ENCODE peak calls at places on chromosomes 13 and 19, in five cellular contexts. S is HFF-Myc, G is progenitor cell of endocrine pancreas, J is stomach, Y is Peyer's patch. T is an unnamed sample.

GRCh38 chr19:4678881-4679379 is 8.8 kb upstream of the MYDGF start:
- DNase-seq in S (no peak), G (no peak), J (no peak), Y (no peak), T (no peak)

GRCh38 chr19:45467115-45467455 is 711 bp upstream of the FOSB start:
- DNase-seq in S (no peak), G (no peak), J (no peak), Y (no peak), T (no peak)

GRCh38 chr19:14416743-14417214 is 2.4 kb downstream of the DDX39A start:
- DNase-seq in S (no peak), G (no peak), J (peak), Y (peak), T (no peak)

GRCh38 chr13:64186503-64186902 is 2770.9 kb upstream of the PCDH20 start:
- DNase-seq in S (no peak), G (no peak), J (no peak), Y (no peak), T (no peak)

GRCh38 chr13:31199849-31200635 is at the start of gene B3GLCT:
- DNase-seq in S (no peak), G (peak), J (peak), Y (peak), T (peak)

GRCh38 chr19:34365463-34366401 is 736 bp downstream of the GPI start:
- DNase-seq in S (no peak), G (no peak), J (peak), Y (no peak), T (no peak)

GRCh38 chr13:48401480-48401879 is 11.4 kb downstream of the LPAR6 start:
- DNase-seq in S (no peak), G (no peak), J (no peak), Y (no peak), T (no peak)

GRCh38 chr19:46789371-46789770 is 977 bp upstream of the SLC1A5 start:
- DNase-seq in S (no peak), G (no peak), J (no peak), Y (no peak), T (no peak)

GRCh38 chr13:113058129-113058987 is 47.2 kb upstream of the F7 start:
- DNase-seq in S (no peak), G (no peak), J (no peak), Y (no peak), T (no peak)

GRCh38 chr13:109990296-109990695 is 203.9 kb upstream of the IRS2 start:
- DNase-seq in S (no peak), G (no peak), J (no peak), Y (no peak), T (no peak)

GRCh38 chr19:1131718-1132552 is 28.1 kb downstream of the GPX4 start:
- DNase-seq in S (no peak), G (no peak), J (peak), Y (peak), T (no peak)
- TF ChIP-seq CTCF in S (peak), G (no peak), J (no peak), Y (no peak), T (no peak)

DNA sequence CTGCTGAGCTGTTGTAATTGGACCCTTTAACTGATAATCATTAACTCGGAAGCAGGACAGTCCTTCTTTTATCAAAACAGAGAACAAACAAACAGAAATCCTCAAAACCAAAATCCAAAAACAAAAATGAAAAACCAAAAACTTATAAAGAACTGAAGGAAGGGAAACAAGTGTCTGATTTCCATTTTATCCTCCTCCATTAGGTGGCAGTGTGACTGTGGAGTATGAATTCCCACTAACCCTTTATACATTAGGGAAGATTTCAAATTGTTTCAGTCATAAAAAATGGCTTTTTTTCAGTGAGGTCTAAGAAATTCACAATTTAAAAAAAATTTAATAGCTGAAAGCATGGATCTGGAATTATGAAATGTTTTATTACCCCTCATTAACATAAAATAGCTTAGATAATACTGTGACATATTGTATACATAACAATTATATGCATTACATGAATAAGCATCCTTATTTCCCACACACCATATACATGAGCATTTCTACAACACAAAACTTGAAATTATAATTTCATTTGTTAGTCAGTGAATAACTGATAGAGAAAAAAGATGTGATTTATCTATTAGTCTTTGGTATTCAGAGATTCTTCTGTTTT is 1074.3 kb upstream of the PCDH9 start:
- DNase-seq in S (no peak), G (no peak), J (no peak), Y (no peak), T (no peak)
- TF ChIP-seq CTCF in S (peak), G (peak), J (peak), Y (peak), T (peak)

GRCh38 chr19:58473775-58474174 is 2.4 kb upstream of the ZNF446 start:
- DNase-seq in S (no peak), G (no peak), J (no peak), Y (no peak), T (no peak)
- TF ChIP-seq CTCF in S (no peak), G (no peak), J (no peak), Y (no peak), T (no peak)

GRCh38 chr13:47126432-47126831 is 229.6 kb upstream of the HTR2A start:
- DNase-seq in S (no peak), G (no peak), J (no peak), Y (no peak), T (no peak)
- TF ChIP-seq CTCF in S (no peak), G (no peak), J (no peak), Y (no peak), T (no peak)

GRCh38 chr13:20188649-20189553 is 3.8 kb downstream of the GJB2 start:
- DNase-seq in S (no peak), G (no peak), J (no peak), Y (no peak), T (no peak)
- TF ChIP-seq CTCF in S (no peak), G (peak), J (no peak), Y (no peak), T (no peak)

GRCh38 chr19:2112516-2113320 is 16.0 kb downstream of the IZUMO4 start:
- DNase-seq in S (no peak), G (no peak), J (no peak), Y (no peak), T (no peak)

GRCh38 chr19:2111425-2111824 is 14.7 kb downstream of the IZUMO4 start:
- DNase-seq in S (no peak), G (no peak), J (no peak), Y (no peak), T (no peak)

GRCh38 chr19:2109278-2109864 is 12.7 kb downstream of the IZUMO4 start:
- DNase-seq in S (no peak), G (no peak), J (no peak), Y (no peak), T (no peak)

GRCh38 chr19:2111886-2112285 is 15.2 kb downstream of the IZUMO4 start:
- DNase-seq in S (no peak), G (no peak), J (no peak), Y (peak), T (no peak)

DNA sequence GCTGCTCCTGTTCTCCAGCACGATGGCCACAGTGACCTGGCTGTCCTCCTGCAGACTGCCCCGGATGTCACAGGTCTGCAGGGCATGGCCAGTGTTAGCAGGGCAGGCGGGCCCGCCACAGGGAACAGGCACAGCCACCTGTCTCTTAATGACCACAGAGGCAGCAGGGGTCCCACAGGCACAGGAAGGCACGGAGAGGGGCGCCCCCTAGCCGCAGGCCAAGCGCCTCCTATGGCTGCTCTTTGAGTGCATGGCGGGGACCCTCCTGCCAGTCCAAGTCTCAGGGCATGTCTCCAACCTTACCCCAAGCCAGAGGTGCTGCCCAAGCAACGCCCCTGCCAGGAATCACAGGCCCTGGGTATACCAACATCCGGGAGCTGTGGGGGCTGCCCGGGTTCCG is 14.1 kb downstream of the IZUMO4 start:
- DNase-seq in S (no peak), G (no peak), J (no peak), Y (no peak), T (no peak)
- TF ChIP-seq CTCF in S (peak), G (peak), J (no peak), Y (no peak), T (no peak)

DNA sequence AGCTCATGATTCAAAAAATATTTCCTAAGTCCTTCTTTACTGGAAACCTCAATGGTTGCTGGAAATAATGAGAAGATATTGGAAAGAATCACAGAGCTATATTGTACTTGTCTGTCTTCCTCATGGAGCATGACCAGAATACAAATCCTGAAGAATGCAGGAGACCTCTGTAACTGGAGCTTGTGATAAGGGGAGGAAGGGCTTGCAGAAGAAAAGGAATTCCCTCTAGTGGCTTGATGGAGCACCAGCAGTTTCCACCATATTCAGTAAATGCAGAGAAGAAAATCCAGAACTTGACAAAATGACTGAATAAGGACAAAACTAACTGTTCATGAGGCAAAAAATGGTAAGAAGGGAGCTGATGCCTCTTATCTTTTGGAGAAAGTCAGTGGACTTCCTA is 1333.1 kb downstream of the EFNB2 start:
- DNase-seq in S (no peak), G (no peak), J (no peak), Y (no peak), T (no peak)
- TF ChIP-seq CTCF in S (peak), G (peak), J (peak), Y (peak), T (peak)

GRCh38 chr19:43913383-43913782 is 21.7 kb downstream of the ZNF45 start:
- DNase-seq in S (no peak), G (no peak), J (no peak), Y (no peak), T (no peak)

GRCh38 chr19:43910884-43911283 is 24.2 kb downstream of the ZNF45 start:
- DNase-seq in S (no peak), G (no peak), J (no peak), Y (no peak), T (no peak)

GRCh38 chr19:43908659-43909058 is 26.4 kb downstream of the ZNF45 start:
- DNase-seq in S (no peak), G (no peak), J (no peak), Y (no peak), T (no peak)

DNA sequence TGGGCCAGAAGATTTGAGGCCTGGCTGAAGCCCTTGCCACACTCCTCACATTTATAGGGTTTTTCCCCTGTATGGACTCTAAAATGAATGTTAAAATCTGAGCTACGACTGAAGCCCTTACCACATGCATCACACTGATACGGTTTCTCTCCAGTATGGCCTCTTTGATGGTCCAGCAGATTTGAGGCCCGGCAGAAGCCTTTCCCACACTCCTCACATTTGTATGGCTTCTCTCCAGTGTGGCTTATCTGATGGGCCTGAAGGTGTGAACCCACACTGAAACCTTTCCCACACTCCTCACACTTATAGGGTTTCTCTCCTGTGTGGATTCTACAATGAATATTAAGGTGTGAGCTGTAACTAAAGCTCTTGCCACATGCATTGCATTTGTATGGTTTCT is 21.0 kb downstream of the ZNF45 start:
- DNase-seq in S (no peak), G (no peak), J (no peak), Y (no peak), T (no peak)
- TF ChIP-seq CTCF in S (no peak), G (no peak), J (no peak), Y (no peak), T (no peak)

T was measured in osteocyte.